ENCODE peak calls at places on chromosomes 12 and 14, in six cellular contexts. M is NCI-H748 treated with DMSO at 0.1 percent for 48 hours, N is astrocyte, R is progenitor cell of endocrine pancreas, I is H4, H is GM13976. A is an unnamed sample.

GRCh38 chr12:9843416-9843815 is 16.1 kb downstream of the KLRF1 start:
- DNase-seq in N (no peak), R (no peak), M (no peak), I (no peak), H (no peak), A (no peak)

GRCh38 chr14:23147676-23148075 is 28.6 kb upstream of the CEBPE start:
- DNase-seq in M (no peak), N (peak), I (peak), R (no peak), H (no peak), A (peak)

GRCh38 chr12:29711381-29711780 is 72.4 kb downstream of the TMTC1 start:
- DNase-seq in R (no peak), M (no peak), N (no peak), H (no peak), I (no peak), A (no peak)

GRCh38 chr14:94646481-94646880 is 34.3 kb downstream of the SERPINA3 start:
- DNase-seq in N (peak), M (no peak), R (no peak), H (no peak), I (no peak), A (no peak)

GRCh38 chr12:51847830-51848727 is at the start of gene FIGNL2:
- DNase-seq in H (no peak), R (peak), M (no peak), N (no peak), I (no peak), A (no peak)

GRCh38 chr12:12376636-12377448 is 20.0 kb downstream of the BORCS5 start:
- DNase-seq in H (peak), M (peak), I (peak), R (no peak), N (peak), A (peak)

GRCh38 chr14:102849522-102850379 is 72.5 kb downstream of the TRAF3 start:
- DNase-seq in N (peak), M (peak), R (no peak), I (no peak), H (no peak), A (peak)

GRCh38 chr12:15669256-15669948 is 119.8 kb downstream of the EPS8 start:
- DNase-seq in N (peak), I (no peak), R (no peak), M (no peak), H (no peak), A (no peak)

GRCh38 chr14:94676495-94677238 is 64.5 kb downstream of the SERPINA3 start:
- DNase-seq in N (no peak), H (no peak), R (no peak), M (no peak), I (no peak), A (no peak)

A was measured in cerebellum.